ENCODE peak calls at places on chromosomes 4 and X, in ten cellular contexts. L, Y, X, F, B, P, S, K, G and J are unnamed samples.

GRCh38 chr4:85815796-85816459 is 341.0 kb downstream of the ARHGAP24 start:
- DNase-seq in L (no peak), Y (no peak), X (no peak), F (no peak), B (no peak), P (no peak), S (no peak), K (no peak), G (no peak), J (no peak)

GRCh38 chr4:51942108-51942832 is 77.9 kb downstream of the LRRC66 start:
- DNase-seq in L (peak), Y (no peak), X (no peak), F (peak), B (no peak), P (no peak), S (no peak), K (no peak), G (no peak), J (no peak)

GRCh38 chrX:150429577-150429976 is 66.5 kb downstream of the MAMLD1 start:
- DNase-seq in L (no peak), Y (no peak), X (no peak), F (peak), B (no peak), P (peak), S (no peak), K (no peak), G (no peak), J (no peak)

GRCh38 chrX:129793604-129794191 is 13.9 kb downstream of the SASH3 start:
- DNase-seq in L (no peak), Y (no peak), X (no peak), F (no peak), B (no peak), P (no peak), S (no peak), K (no peak), G (no peak), J (no peak)

GRCh38 chr4:151727365-151727764 is 33.4 kb downstream of the GATB start:
- DNase-seq in L (no peak), Y (no peak), X (no peak), F (peak), B (no peak), P (no peak), S (no peak), K (no peak), G (no peak), J (no peak)

GRCh38 chr4:164748375-164748774 is 5.6 kb upstream of the SMIM31 start:
- DNase-seq in L (no peak), Y (peak), X (no peak), F (peak), B (no peak), P (peak), S (no peak), K (no peak), G (no peak), J (no peak)

GRCh38 chrX:156004256-156004655 is 6.8 kb downstream of the IL9R start:
- DNase-seq in L (no peak), Y (no peak), X (no peak), F (no peak), B (no peak), P (no peak), S (no peak), K (no peak), G (no peak), J (no peak)

GRCh38 chrX:118603981-118604380 is 108.4 kb downstream of the DOCK11 start:
- DNase-seq in L (peak), Y (peak), X (peak), F (peak), B (no peak), P (peak), S (peak), K (peak), G (peak), J (no peak)

GRCh38 chrX:7154040-7154597 is 6.2 kb upstream of the PUDP start:
- DNase-seq in L (no peak), Y (no peak), X (no peak), F (no peak), B (no peak), P (no peak), S (no peak), K (no peak), G (no peak), J (no peak)

GRCh38 chrX:153669174-153669890 is 4.3 kb downstream of the PNCK start:
- DNase-seq in L (no peak), Y (no peak), X (peak), F (peak), B (peak), P (no peak), S (no peak), K (peak), G (peak), J (peak)

GRCh38 chr4:151302432-151302831 is 23.0 kb downstream of the SH3D19 start:
- DNase-seq in L (no peak), Y (no peak), X (no peak), F (peak), B (no peak), P (no peak), S (no peak), K (no peak), G (no peak), J (no peak)

GRCh38 chrX:54452920-54453319 is 12.7 kb downstream of the TSR2 start:
- DNase-seq in L (no peak), Y (no peak), X (no peak), F (peak), B (no peak), P (peak), S (no peak), K (no peak), G (no peak), J (no peak)

GRCh38 chr4:104940927-104941326 is 205.7 kb upstream of the TET2 start:
- DNase-seq in L (no peak), Y (no peak), X (no peak), F (no peak), B (no peak), P (no peak), S (no peak), K (no peak), G (no peak), J (no peak)

GRCh38 chr4:6660430-6660829 is 19.9 kb downstream of the MRFAP1 start:
- DNase-seq in L (no peak), Y (no peak), X (no peak), F (peak), B (peak), P (no peak), S (no peak), K (no peak), G (no peak), J (no peak)

GRCh38 chr4:173333658-173334084 is 487 bp downstream of the HMGB2 start:
- DNase-seq in L (peak), Y (peak), X (peak), F (no peak), B (peak), P (no peak), S (peak), K (peak), G (peak), J (peak)

GRCh38 chrX:143669395-143669794 is 33.5 kb upstream of the SLITRK4 start:
- DNase-seq in L (no peak), Y (peak), X (no peak), F (no peak), B (no peak), P (no peak), S (no peak), K (no peak), G (no peak), J (no peak)

GRCh38 chrX:149497626-149498025 is 7.5 kb downstream of the IDS start:
- DNase-seq in L (peak), Y (no peak), X (no peak), F (peak), B (no peak), P (no peak), S (no peak), K (no peak), G (no peak), J (no peak)

GRCh38 chr4:38266616-38267015 is 306.4 kb downstream of the PTTG2 start:
- DNase-seq in L (peak), Y (peak), X (no peak), F (peak), B (no peak), P (no peak), S (peak), K (no peak), G (no peak), J (no peak)

GRCh38 chr4:7886250-7886973 is 53.2 kb downstream of the AFAP1 start:
- DNase-seq in L (no peak), Y (no peak), X (no peak), F (peak), B (no peak), P (no peak), S (no peak), K (no peak), G (no peak), J (no peak)

GRCh38 chr4:70183168-70183939 is 12.2 kb upstream of the ODAM start:
- DNase-seq in L (peak), Y (peak), X (no peak), F (no peak), B (no peak), P (peak), S (no peak), K (no peak), G (no peak), J (no peak)

GRCh38 chrX:40947276-40947675 is 138.0 kb upstream of the USP9X start:
- DNase-seq in L (peak), Y (no peak), X (no peak), F (peak), B (no peak), P (no peak), S (no peak), K (no peak), G (no peak), J (no peak)

GRCh38 chrX:15737957-15738685 is at the start of gene CA5B:
- DNase-seq in L (peak), Y (peak), X (peak), F (peak), B (peak), P (peak), S (peak), K (peak), G (peak), J (peak)

GRCh38 chr4:94532016-94532789 is 80.5 kb downstream of the PDLIM5 start:
- DNase-seq in L (no peak), Y (no peak), X (no peak), F (peak), B (no peak), P (peak), S (no peak), K (no peak), G (no peak), J (no peak)

GRCh38 chr4:114226178-114226577 is 246.7 kb upstream of the ARSJ start:
- DNase-seq in L (no peak), Y (no peak), X (no peak), F (no peak), B (no peak), P (no peak), S (no peak), K (no peak), G (no peak), J (no peak)

GRCh38 chr4:17489721-17490120 is 22.2 kb downstream of the QDPR start:
- DNase-seq in L (no peak), Y (no peak), X (no peak), F (no peak), B (no peak), P (no peak), S (no peak), K (no peak), G (no peak), J (no peak)

GRCh38 chr4:168694669-168695068 is 197.8 kb downstream of the PALLD start:
- DNase-seq in L (no peak), Y (no peak), X (no peak), F (peak), B (no peak), P (peak), S (no peak), K (no peak), G (no peak), J (no peak)

GRCh38 chrX:71177327-71177726 is 32.7 kb downstream of the NLGN3 start:
- DNase-seq in L (no peak), Y (no peak), X (no peak), F (peak), B (no peak), P (no peak), S (no peak), K (no peak), G (no peak), J (no peak)

GRCh38 chr4:6383929-6384328 is 88.5 kb downstream of the PPP2R2C start:
- DNase-seq in L (no peak), Y (no peak), X (no peak), F (no peak), B (no peak), P (no peak), S (no peak), K (no peak), G (no peak), J (no peak)

GRCh38 chr4:165192956-165193355 is 14.4 kb upstream of the KLHL2 start:
- DNase-seq in L (no peak), Y (no peak), X (no peak), F (no peak), B (no peak), P (no peak), S (no peak), K (no peak), G (no peak), J (no peak)

GRCh38 chrX:32155044-32155638 is 1056.2 kb downstream of the DMD start:
- DNase-seq in L (no peak), Y (peak), X (no peak), F (no peak), B (no peak), P (no peak), S (no peak), K (no peak), G (no peak), J (no peak)

GRCh38 chrX:134886201-134886600 is 104.6 kb upstream of the SMIM10 start:
- DNase-seq in L (no peak), Y (no peak), X (no peak), F (peak), B (no peak), P (peak), S (no peak), K (no peak), G (no peak), J (no peak)